ENCODE peak calls at places on chromosomes 4 and X, in ten cellular contexts. K is left ventricle myocardium inferior, X is fibroblast of lung, L is ovary, W is colonic mucosa, I is neural progenitor cell, C is sigmoid colon, Q is mucosa of descending colon, F is NT2/D1, B is GM23248. D is an unnamed sample. For H3K4me1, the result is how much of the 10 kb centered on the place peaks cover.

GRCh38 chrX:49199906-49200771 is at the start of gene SYP:
- DNase-seq in K (peak), X (peak), L (peak), W (peak), I (peak), C (peak), Q (peak), F (peak), B (peak), D (peak)

GRCh38 chr4:5812506-5813229 is 80.2 kb downstream of the CRMP1 start:
- DNase-seq in K (no peak), X (peak), L (no peak), W (peak), I (peak), C (peak), Q (peak), F (peak), B (peak), D (no peak)

GRCh38 chr4:946517-947471 is 14.5 kb downstream of the TMEM175 start:
- DNase-seq in K (no peak), X (no peak), L (peak), W (no peak), I (no peak), C (no peak), Q (no peak), F (no peak), B (no peak), D (no peak)

GRCh38 chr4:72295966-72296557 is 264.3 kb downstream of the NPFFR2 start:
- DNase-seq in K (no peak), X (peak), L (no peak), W (no peak), I (peak), C (no peak), Q (no peak), F (no peak), B (peak), D (no peak)

GRCh38 chr4:163748474-163748873 is 254.0 kb downstream of the TMA16 start:
- DNase-seq in K (no peak), X (peak), L (no peak), W (no peak), I (no peak), C (no peak), Q (no peak), F (no peak), B (peak), D (no peak)

GRCh38 chrX:151396042-151396826 is 772 bp upstream of the VMA21 start:
- DNase-seq in K (peak), X (peak), L (peak), W (no peak), I (no peak), C (no peak), Q (peak), F (no peak), B (peak), D (peak)

GRCh38 chr4:152937535-152938236 is 1.6 kb downstream of the FHDC1 start:
- DNase-seq in K (peak), X (peak), L (peak), W (peak), I (peak), C (no peak), Q (peak), F (no peak), B (peak), D (no peak)

GRCh38 chr4:24774452-24774851 is 20.9 kb upstream of the SOD3 start:
- DNase-seq in K (no peak), X (no peak), L (no peak), W (no peak), I (no peak), C (no peak), Q (no peak), F (no peak), B (peak), D (no peak)

GRCh38 chrX:119292445-119292844 is 56.4 kb downstream of the PGRMC1 start:
- DNase-seq in K (no peak), X (no peak), L (no peak), W (no peak), I (peak), C (no peak), Q (no peak), F (no peak), B (peak), D (no peak)

GRCh38 chr4:123232439-123232838 is 164.2 kb upstream of the SPRY1 start:
- DNase-seq in K (no peak), X (peak), L (no peak), W (no peak), I (no peak), C (no peak), Q (no peak), F (no peak), B (peak), D (no peak)

GRCh38 chr4:174136013-174136412 is 147.5 kb downstream of the FBXO8 start:
- DNase-seq in K (no peak), X (peak), L (no peak), W (no peak), I (peak), C (peak), Q (no peak), F (no peak), B (peak), D (no peak)

GRCh38 chr4:114921191-114921590 is 192.2 kb downstream of the NDST4 start:
- DNase-seq in K (no peak), X (no peak), L (no peak), W (no peak), I (no peak), C (no peak), Q (no peak), F (no peak), B (no peak), D (no peak)

GRCh38 chrX:97629597-97629985 is 745.9 kb downstream of the RPA4 start:
- DNase-seq in K (no peak), X (no peak), L (no peak), W (no peak), I (no peak), C (no peak), Q (no peak), F (no peak), B (no peak), D (no peak)

GRCh38 chrX:113384628-113385027 is 544.0 kb upstream of the AMOT start:
- DNase-seq in K (no peak), X (peak), L (no peak), W (no peak), I (no peak), C (no peak), Q (peak), F (no peak), B (peak), D (no peak)

GRCh38 chr4:111821342-111821741 is 323.9 kb upstream of the FAM241A start:
- DNase-seq in K (no peak), X (no peak), L (no peak), W (no peak), I (no peak), C (no peak), Q (no peak), F (no peak), B (no peak), D (no peak)
- H3K4me1 ChIP-seq in K (under half), X (under half), L (under half), W (under half), I (under half), C (under half), Q (under half), F (under half), B (under half), D (under half)

DNA sequence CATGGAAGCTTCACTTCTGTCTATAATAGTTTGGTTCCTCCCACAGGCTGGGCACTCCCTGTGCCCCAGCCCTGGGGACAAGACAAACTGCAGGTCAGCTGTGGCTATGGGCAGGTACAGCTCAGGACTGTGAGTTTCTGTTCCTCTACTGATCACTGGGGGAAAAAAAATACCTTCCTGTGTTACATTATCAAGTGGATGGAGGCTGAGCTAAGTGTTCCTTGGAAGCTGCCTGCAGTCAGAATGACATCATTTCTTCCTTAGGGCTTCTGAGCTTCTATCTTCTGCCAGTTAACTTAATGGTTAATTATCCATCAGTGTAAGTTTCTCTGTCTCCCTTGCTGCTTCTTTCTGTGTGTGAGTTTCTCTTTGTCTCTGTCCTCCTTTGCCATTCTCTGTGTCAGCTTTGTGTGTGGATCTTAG is 4.6 kb downstream of the RAB33A start:
- DNase-seq in K (no peak), X (no peak), L (no peak), W (no peak), I (no peak), C (no peak), Q (no peak), F (no peak), B (peak), D (no peak)
- H3K4me1 ChIP-seq in K (under half), X (under half), L (under half), W (under half), I (under half), C (under half), Q (under half), F (under half), B (under half), D (under half)

DNA sequence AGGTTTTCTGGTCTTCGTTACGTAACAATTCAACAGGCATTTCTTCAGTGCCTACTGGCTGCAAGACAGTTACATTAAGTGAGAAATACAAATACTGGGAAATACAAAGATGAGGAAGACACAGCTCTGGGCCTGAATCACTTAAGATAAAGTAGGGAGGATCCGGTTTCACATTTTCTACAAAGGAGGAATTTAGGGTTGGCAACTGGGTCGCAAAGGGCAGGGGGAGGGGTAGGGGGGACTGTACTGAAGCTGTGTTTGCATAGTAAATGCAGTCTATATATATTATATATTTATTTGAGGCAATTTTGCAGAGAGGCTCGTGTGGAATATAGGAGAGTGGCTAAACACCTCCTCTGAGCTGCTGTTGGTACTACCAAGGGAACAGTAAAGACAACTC is 107.4 kb downstream of the MAML3 start:
- DNase-seq in K (no peak), X (no peak), L (no peak), W (no peak), I (peak), C (no peak), Q (no peak), F (no peak), B (no peak), D (no peak)
- H3K4me1 ChIP-seq in K (under half), X (under half), L (under half), W (under half), I (half or more), C (under half), Q (under half), F (under half), B (under half), D (under half)

GRCh38 chr4:76178296-76178695 is 30.1 kb upstream of the NUP54 start:
- DNase-seq in K (no peak), X (no peak), L (no peak), W (no peak), I (no peak), C (no peak), Q (no peak), F (no peak), B (peak), D (no peak)
- H3K4me1 ChIP-seq in K (under half), X (under half), L (under half), W (under half), I (under half), C (under half), Q (under half), F (under half), B (under half), D (under half)

GRCh38 chrX:67543818-67544217 is at the start of gene AR:
- DNase-seq in K (peak), X (peak), L (peak), W (peak), I (peak), C (peak), Q (peak), F (peak), B (peak), D (peak)
- H3K4me1 ChIP-seq in K (under half), X (under half), L (under half), W (under half), I (under half), C (under half), Q (under half), F (under half), B (under half), D (under half)

DNA sequence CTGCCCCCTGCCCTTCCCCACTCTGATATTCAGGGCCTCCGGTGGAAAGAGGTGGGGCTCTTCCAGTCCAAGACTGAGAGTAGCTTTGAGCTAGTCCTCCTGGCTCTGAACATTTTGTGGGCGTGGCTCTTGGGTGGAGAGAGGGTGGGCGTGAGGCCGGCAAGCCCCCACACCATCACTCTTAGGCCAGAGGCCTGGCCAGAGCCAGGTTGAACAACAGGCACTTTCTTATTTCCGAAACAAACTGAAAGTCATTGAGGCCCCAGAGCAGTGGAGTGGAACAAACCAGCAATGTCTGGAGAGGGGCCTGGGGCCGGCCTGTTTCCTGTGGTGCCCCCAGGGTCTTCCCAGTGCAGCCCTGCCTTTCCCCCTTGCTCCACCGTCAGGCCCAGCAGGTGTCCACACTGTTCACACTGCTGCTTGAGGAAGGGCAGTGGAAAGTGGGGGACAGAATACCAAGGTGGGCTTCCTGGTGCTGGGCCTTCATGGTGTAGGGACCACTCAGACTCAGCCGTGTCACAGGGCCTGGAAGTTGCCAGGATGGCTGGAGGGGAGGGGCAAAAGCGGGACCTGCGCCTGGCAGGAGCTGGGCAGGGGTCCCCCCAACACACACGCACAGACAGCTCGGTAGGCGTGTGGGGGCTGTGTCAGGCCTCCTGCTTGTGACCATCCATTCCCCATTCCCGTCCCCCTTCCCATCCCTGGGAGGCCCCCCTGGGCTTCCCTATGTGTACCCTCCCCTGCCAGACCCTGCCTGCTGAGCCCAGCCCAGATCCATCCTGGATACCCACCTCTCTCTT is 2.9 kb downstream of the ADRA2C start:
- DNase-seq in K (no peak), X (no peak), L (no peak), W (no peak), I (no peak), C (no peak), Q (no peak), F (no peak), B (no peak), D (no peak)
- H3K4me1 ChIP-seq in K (under half), X (under half), L (under half), W (under half), I (under half), C (under half), Q (under half), F (under half), B (under half), D (under half)

DNA sequence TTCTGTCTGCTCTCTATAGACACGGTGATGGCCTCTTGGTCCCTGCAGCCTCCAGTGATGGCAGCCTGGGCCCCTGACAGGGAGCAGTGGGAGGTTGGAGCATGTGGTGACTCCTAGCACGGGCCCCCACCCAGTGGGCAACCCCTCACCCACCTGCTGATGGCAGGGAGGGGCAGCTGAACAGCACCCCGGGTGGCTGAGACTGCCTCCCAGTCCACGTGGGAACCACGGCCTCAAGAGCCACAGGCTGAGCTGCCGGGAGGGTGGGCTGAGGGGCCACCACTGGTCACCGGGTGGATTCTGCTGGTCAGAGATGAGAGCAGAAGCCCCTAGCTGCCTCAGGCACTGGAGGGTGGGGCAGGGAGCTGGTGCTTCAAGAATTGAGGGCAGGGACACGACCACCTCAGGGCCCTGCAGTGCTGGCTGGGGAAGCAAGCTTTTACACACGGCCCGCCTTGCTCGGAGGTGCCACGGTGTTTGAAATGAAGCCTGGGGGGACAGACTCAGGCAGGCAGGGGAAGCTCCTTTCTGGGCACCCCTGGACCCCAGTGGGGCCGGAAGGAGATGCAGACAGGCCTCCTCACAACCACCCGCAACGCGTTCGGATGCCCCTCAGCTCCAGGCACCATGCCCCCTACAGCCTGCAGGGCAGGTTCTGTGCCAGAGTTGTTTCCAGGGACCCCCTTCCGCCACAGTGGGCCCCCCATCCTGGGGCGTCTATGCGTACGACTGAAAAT is 6.3 kb upstream of the HAUS3 start:
- DNase-seq in K (no peak), X (no peak), L (no peak), W (no peak), I (no peak), C (no peak), Q (no peak), F (no peak), B (no peak), D (peak)
- H3K4me1 ChIP-seq in K (under half), X (under half), L (under half), W (under half), I (under half), C (under half), Q (under half), F (under half), B (under half), D (under half)